ENCODE peak calls at places on chromosome 11, in seven cellular contexts. F is SK-N-SH, R is H1, N is HCT116, Y is HepG2, T is GM12878, C is K562. D is an unnamed sample.

GRCh38 chr11:69580529-69580928 is 60.4 kb upstream of the CCND1 start:
- DNase-seq in F (no peak), R (no peak), N (no peak), Y (no peak), T (no peak), C (no peak), D (no peak)

GRCh38 chr11:87255589-87255988 is 217.9 kb downstream of the TMEM135 start:
- DNase-seq in F (no peak), R (no peak), N (no peak), Y (no peak), T (no peak), C (no peak), D (no peak)

GRCh38 chr11:71241721-71242259 is 10.6 kb downstream of the SHANK2 start:
- DNase-seq in F (no peak), R (no peak), N (no peak), Y (no peak), T (no peak), C (no peak), D (no peak)

GRCh38 chr11:16896716-16897115 is 117.5 kb downstream of the PLEKHA7 start:
- DNase-seq in F (no peak), R (no peak), N (no peak), Y (no peak), T (no peak), C (no peak), D (no peak)

GRCh38 chr11:32439488-32440210 is 4.3 kb upstream of the WT1 start:
- DNase-seq in F (peak; percentile 18), R (no peak), N (no peak), Y (no peak), T (no peak), C (no peak), D (no peak)

GRCh38 chr11:71298016-71298550 is 45.7 kb upstream of the SHANK2 start:
- DNase-seq in F (no peak), R (peak; percentile 10), N (no peak), Y (no peak), T (no peak), C (no peak), D (no peak)

GRCh38 chr11:22787565-22788162 is 41.9 kb downstream of the SVIP start:
- DNase-seq in F (peak; percentile 46), R (no peak), N (peak; percentile 22), Y (peak; percentile 45), T (no peak), C (peak; percentile 22), D (peak; percentile 6)

GRCh38 chr11:7300281-7300680 is 48.6 kb downstream of the SYT9 start:
- DNase-seq in F (no peak), R (no peak), N (no peak), Y (no peak), T (no peak), C (no peak), D (no peak)

GRCh38 chr11:17921620-17922473 is 91.0 kb downstream of the SERGEF start:
- DNase-seq in F (no peak), R (no peak), N (no peak), Y (no peak), T (no peak), C (no peak), D (no peak)

GRCh38 chr11:126072141-126072741 is 9.6 kb upstream of the CDON start:
- DNase-seq in F (no peak), R (no peak), N (no peak), Y (peak; percentile 70), T (no peak), C (no peak), D (no peak)

GRCh38 chr11:71171576-71171975 is 80.8 kb downstream of the SHANK2 start:
- DNase-seq in F (no peak), R (no peak), N (no peak), Y (no peak), T (no peak), C (no peak), D (no peak)

GRCh38 chr11:65251476-65251875 is 10.3 kb upstream of the POLA2 start:
- DNase-seq in F (no peak), R (no peak), N (no peak), Y (no peak), T (no peak), C (no peak), D (no peak)

GRCh38 chr11:2912498-2912897 is 16.7 kb downstream of the PHLDA2 start:
- DNase-seq in F (peak; percentile 67), R (no peak), N (peak; percentile 87), Y (peak; percentile 69), T (no peak), C (peak; percentile 92), D (no peak)

GRCh38 chr11:102528618-102529017 is 1.9 kb downstream of the MMP7 start:
- DNase-seq in F (no peak), R (no peak), N (no peak), Y (no peak), T (no peak), C (no peak), D (no peak)

GRCh38 chr11:124086447-124086846 is 28.8 kb upstream of the VWA5A start:
- DNase-seq in F (peak; percentile 58), R (no peak), N (no peak), Y (no peak), T (no peak), C (no peak), D (no peak)

GRCh38 chr11:94871491-94872185 is 101.7 kb downstream of the CWC15 start:
- DNase-seq in F (no peak), R (no peak), N (no peak), Y (no peak), T (no peak), C (no peak), D (no peak)

GRCh38 chr11:12897390-12897789 is 111.7 kb upstream of the RASSF10 start:
- DNase-seq in F (no peak), R (no peak), N (no peak), Y (no peak), T (no peak), C (no peak), D (no peak)

GRCh38 chr11:99260696-99261095 is 239.9 kb downstream of the CNTN5 start:
- DNase-seq in F (no peak), R (no peak), N (no peak), Y (no peak), T (no peak), C (no peak), D (no peak)

GRCh38 chr11:8714622-8715225 is 32.1 kb downstream of the RPL27A start:
- DNase-seq in F (no peak), R (no peak), N (no peak), Y (no peak), T (no peak), C (no peak), D (no peak)

GRCh38 chr11:128837627-128838026 is 29.5 kb downstream of the KCNJ1 start:
- DNase-seq in F (no peak), R (no peak), N (no peak), Y (no peak), T (no peak), C (no peak), D (no peak)

GRCh38 chr11:100682247-100682969 is 4.7 kb upstream of the ARHGAP42 start:
- DNase-seq in F (no peak), R (no peak), N (peak; percentile 21), Y (no peak), T (no peak), C (no peak), D (no peak)

GRCh38 chr11:125413226-125413625 is 82.8 kb downstream of the FEZ1 start:
- DNase-seq in F (no peak), R (no peak), N (no peak), Y (no peak), T (no peak), C (no peak), D (no peak)

GRCh38 chr11:79439430-79439892 is 1.4 kb downstream of the TENM4 start:
- DNase-seq in F (peak; percentile 38), R (no peak), N (no peak), Y (no peak), T (no peak), C (no peak), D (no peak)

GRCh38 chr11:76263657-76264056 is 57.4 kb upstream of the WNT11 start:
- DNase-seq in F (peak; percentile 54), R (no peak), N (no peak), Y (no peak), T (no peak), C (peak; percentile 58), D (no peak)

GRCh38 chr11:68312117-68312779 is at the start of gene LRP5:
- DNase-seq in F (peak; percentile 94), R (no peak), N (no peak), Y (no peak), T (no peak), C (peak; percentile 96), D (no peak)

GRCh38 chr11:107929611-107930200 is 1.5 kb downstream of the RAB39A start:
- DNase-seq in F (peak; percentile 44), R (peak; percentile 38), N (no peak), Y (no peak), T (no peak), C (no peak), D (no peak)
- TF ChIP-seq YY1 in F (no peak), R (peak; percentile 81), N (no peak), Y (no peak), T (peak; percentile 92), C (no peak), D (no peak)

DNA sequence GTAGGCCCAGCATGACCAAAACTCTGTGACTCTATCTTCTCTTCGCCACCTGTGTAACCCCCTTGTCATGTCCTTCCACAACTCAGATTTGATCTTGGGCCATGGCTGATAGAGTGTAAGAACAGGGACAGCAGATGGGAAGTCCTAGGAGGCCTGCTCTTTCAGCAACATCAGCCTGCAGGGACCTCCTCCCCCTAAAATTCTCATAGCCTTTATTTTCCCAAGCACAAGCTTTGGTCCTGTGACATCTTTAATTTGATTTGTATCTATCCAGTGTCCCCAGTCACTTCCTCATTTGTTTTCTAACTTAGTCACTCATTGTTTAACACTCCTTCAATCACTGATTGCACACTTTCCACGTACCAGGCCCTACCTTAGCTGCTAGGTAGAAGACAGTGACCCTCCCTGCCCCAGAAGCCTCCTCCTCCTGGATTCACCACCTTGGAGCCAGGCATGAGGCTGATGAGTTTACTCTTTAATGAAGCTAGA is 5.3 kb downstream of the UBQLN3 start:
- DNase-seq in F (no peak), R (no peak), N (no peak), Y (no peak), T (no peak), C (peak; percentile 58), D (no peak)
- TF ChIP-seq YY1 in F (no peak), R (no peak), N (no peak), Y (no peak), T (no peak), C (no peak), D (no peak)

DNA sequence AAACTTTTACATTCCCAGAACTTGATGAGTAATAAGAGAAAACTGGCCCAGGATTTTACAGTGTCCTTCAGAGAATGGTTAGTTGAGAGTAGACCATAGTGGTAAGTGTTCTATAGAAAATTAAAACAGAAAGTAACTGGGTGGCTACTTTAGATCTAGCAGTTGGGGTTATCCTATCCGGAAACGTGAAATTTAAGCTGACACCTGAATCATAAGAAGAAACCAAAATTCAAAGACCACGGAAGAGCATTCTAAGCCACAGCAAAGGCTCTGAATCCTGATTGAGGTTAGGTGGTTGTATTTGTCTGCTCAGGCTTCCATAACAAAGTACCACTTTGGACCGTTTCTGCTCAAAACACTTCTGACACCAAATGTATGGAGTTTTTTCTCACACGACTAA is 34.0 kb downstream of the TTC17 start:
- DNase-seq in F (no peak), R (no peak), N (no peak), Y (no peak), T (no peak), C (no peak), D (no peak)
- TF ChIP-seq YY1 in F (no peak), R (no peak), N (no peak), Y (no peak), T (no peak), C (no peak), D (no peak)

GRCh38 chr11:80916180-80916811 is 1475.5 kb upstream of the TENM4 start:
- DNase-seq in F (no peak), R (no peak), N (no peak), Y (no peak), T (no peak), C (no peak), D (no peak)

GRCh38 chr11:80914311-80914710 is 1473.5 kb upstream of the TENM4 start:
- DNase-seq in F (no peak), R (no peak), N (no peak), Y (no peak), T (no peak), C (no peak), D (no peak)
- TF ChIP-seq YY1 in F (no peak), R (no peak), N (no peak), Y (no peak), T (no peak), C (no peak), D (no peak)